ENCODE peak calls at places on chromosomes 11 and 22, in nine cellular contexts. F is tibial artery, W is progenitor cell of endocrine pancreas, D is A673, T is cardiac fibroblast, G is lower lobe of right lung, M is GM12865, E is HCT116, B is astrocyte of the spinal cord. X is an unnamed sample.

GRCh38 chr11:96317576-96317975 is 25.4 kb downstream of the MAML2 start:
- DNase-seq in F (no peak), W (no peak), D (no peak), T (no peak), G (no peak), M (no peak), E (no peak), B (no peak), X (no peak)

GRCh38 chr22:32318361-32318760 is 39.3 kb upstream of the RFPL3 start:
- DNase-seq in F (no peak), W (no peak), D (no peak), T (no peak), G (no peak), M (no peak), E (no peak), B (no peak), X (no peak)

GRCh38 chr11:35549787-35550186 is 24.4 kb upstream of the PAMR1 start:
- DNase-seq in F (no peak), W (no peak), D (peak; percentile 77), T (peak; percentile 87), G (peak; percentile 51), M (no peak), E (no peak), B (peak; percentile 98), X (no peak)

GRCh38 chr11:33052241-33052640 is 12.9 kb downstream of the TCP11L1 start:
- DNase-seq in F (no peak), W (no peak), D (no peak), T (no peak), G (no peak), M (no peak), E (no peak), B (no peak), X (no peak)

GRCh38 chr11:32435947-32436750 is 810 bp upstream of the WT1 start:
- DNase-seq in F (no peak), W (no peak), D (peak; percentile 72), T (peak; percentile 71), G (no peak), M (no peak), E (no peak), B (no peak), X (no peak)

GRCh38 chr11:95337175-95337957 is 106.4 kb upstream of the SESN3 start:
- DNase-seq in F (peak; percentile 56), W (no peak), D (peak; percentile 75), T (peak; percentile 81), G (peak; percentile 68), M (peak; percentile 86), E (no peak), B (peak; percentile 73), X (no peak)

GRCh38 chr11:69899957-69900821 is 81.0 kb upstream of the FGF3 start:
- DNase-seq in F (no peak), W (no peak), D (no peak), T (no peak), G (no peak), M (no peak), E (no peak), B (peak; percentile 43), X (no peak)

GRCh38 chr22:32462452-32462851 is 1.8 kb downstream of the BPIFC start:
- DNase-seq in F (no peak), W (no peak), D (no peak), T (no peak), G (no peak), M (no peak), E (no peak), B (no peak), X (no peak)

GRCh38 chr11:73383249-73384126 is 7.3 kb downstream of the RELT start:
- DNase-seq in F (no peak), W (no peak), D (peak; percentile 48), T (peak; percentile 30), G (no peak), M (peak; percentile 54), E (no peak), B (no peak), X (no peak)

GRCh38 chr22:37696657-37697539 is at the start of gene TRIOBP:
- DNase-seq in F (peak; percentile 95), W (peak; percentile 97), D (peak; percentile 98), T (peak; percentile 96), G (peak; percentile 97), M (peak; percentile 85), E (peak; percentile 85), B (peak; percentile 95), X (peak; percentile 95)
- TF ChIP-seq CTCF in F (peak; percentile 22), W (peak; percentile 72), D (peak; percentile 56), T (peak; percentile 32), G (peak; percentile 50), M (peak; percentile 30), E (peak; percentile 47), B (peak; percentile 70), X (peak; percentile 32)

DNA sequence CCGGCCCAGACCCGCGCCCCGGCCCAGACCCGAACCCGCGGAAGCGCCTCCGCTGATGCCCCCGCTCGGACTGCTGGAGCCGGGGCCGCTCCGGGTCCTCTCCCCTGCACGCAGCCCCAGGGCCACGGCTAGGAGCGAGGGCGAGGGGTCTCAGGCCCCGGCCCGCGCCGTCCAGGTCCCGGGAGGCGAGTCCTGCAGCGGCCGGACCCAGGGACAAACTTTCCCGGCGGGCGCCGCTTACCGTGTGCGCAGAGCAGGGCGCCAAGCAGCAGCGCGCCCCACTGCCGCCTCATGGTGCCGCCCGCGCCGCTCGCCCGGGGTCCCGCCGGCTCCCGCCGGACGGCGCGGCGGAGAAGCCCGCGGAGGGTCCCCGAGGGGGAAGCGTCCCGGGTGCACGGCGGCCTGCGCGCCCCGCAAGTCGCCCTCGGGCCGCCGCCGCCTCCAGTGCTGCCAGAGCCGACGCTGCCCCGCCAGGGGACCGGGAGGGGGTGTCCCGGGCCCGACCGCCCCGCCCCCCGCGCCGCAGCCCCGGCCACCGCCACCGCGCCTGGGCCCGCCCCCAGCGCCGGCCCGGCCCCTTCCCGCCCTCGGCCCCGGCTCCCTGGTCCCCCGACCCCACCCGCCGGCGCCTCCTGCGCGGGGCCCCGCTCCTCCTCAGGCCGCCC is at the start of gene LRP4:
- DNase-seq in F (no peak), W (peak; percentile 33), D (peak; percentile 83), T (peak; percentile 34), G (no peak), M (peak; percentile 16), E (no peak), B (no peak), X (no peak)
- TF ChIP-seq CTCF in F (no peak), W (peak; percentile 23), D (no peak), T (no peak), G (no peak), M (no peak), E (no peak), B (no peak), X (peak; percentile 10)

GRCh38 chr11:6298605-6299004 is 21.7 kb downstream of the CAVIN3 start:
- DNase-seq in F (no peak), W (peak; percentile 33), D (no peak), T (peak; percentile 58), G (no peak), M (peak; percentile 55), E (peak; percentile 51), B (no peak), X (no peak)
- TF ChIP-seq CTCF in F (peak; percentile 29), W (peak; percentile 62), D (peak; percentile 22), T (peak; percentile 81), G (peak; percentile 49), M (peak; percentile 58), E (peak; percentile 97), B (peak; percentile 57), X (peak; percentile 55)

GRCh38 chr11:61701298-61701993 is 21.3 kb downstream of the DAGLA start:
- DNase-seq in F (no peak), W (no peak), D (peak; percentile 76), T (no peak), G (no peak), M (no peak), E (peak; percentile 22), B (no peak), X (no peak)
- TF ChIP-seq CTCF in F (no peak), W (peak; percentile 57), D (peak; percentile 70), T (peak; percentile 9), G (peak; percentile 20), M (no peak), E (peak; percentile 61), B (peak; percentile 54), X (peak; percentile 29)

GRCh38 chr22:45731041-45731797 is 59.6 kb downstream of the ATXN10 start:
- DNase-seq in F (no peak), W (no peak), D (no peak), T (peak; percentile 16), G (no peak), M (no peak), E (no peak), B (peak; percentile 54), X (no peak)

GRCh38 chr22:45726081-45726480 is 54.4 kb downstream of the ATXN10 start:
- DNase-seq in F (no peak), W (no peak), D (no peak), T (no peak), G (no peak), M (no peak), E (no peak), B (no peak), X (no peak)

GRCh38 chr22:45735273-45735672 is 63.6 kb downstream of the ATXN10 start:
- DNase-seq in F (no peak), W (no peak), D (no peak), T (no peak), G (no peak), M (no peak), E (no peak), B (no peak), X (no peak)

GRCh38 chr22:45731798-45732495 is 60.3 kb downstream of the ATXN10 start:
- DNase-seq in F (no peak), W (no peak), D (peak; percentile 13), T (peak; percentile 51), G (no peak), M (peak; percentile 7), E (no peak), B (peak; percentile 62), X (no peak)
- TF ChIP-seq CTCF in F (no peak), W (peak; percentile 51), D (peak; percentile 54), T (peak; percentile 30), G (peak; percentile 22), M (peak; percentile 16), E (peak; percentile 30), B (peak; percentile 65), X (peak; percentile 68)

X was measured in osteocyte.